ENCODE peak calls at places on chromosomes 4 and X, in ten cellular contexts. One of them, this sample, is unnamed.
A peak's percentile ranks its signal among the peaks of the same experiment; 100 is the strongest.

GRCh38 chrX:119398974-119399771 is at the start of gene SLC25A43:
- DNase-seq in uterus: peak; percentile 28
- DNase-seq in gastrocnemius medialis: peak; percentile 12
- DNase-seq in esophagus squamous epithelium: no peak
- DNase-seq in ovary: peak; percentile 47
- DNase-seq in spleen: peak; percentile 87
- DNase-seq in body of pancreas: peak; percentile 23
- DNase-seq in upper lobe of left lung: peak; percentile 33
- DNase-seq in heart left ventricle: peak; percentile 18
- DNase-seq in tibial nerve: no peak
- DNase-seq in this sample: no peak

GRCh38 chrX:46554942-46555341 is 9.7 kb upstream of the ZNF674 start:
- DNase-seq in uterus: no peak
- DNase-seq in gastrocnemius medialis: no peak
- DNase-seq in esophagus squamous epithelium: no peak
- DNase-seq in ovary: no peak
- DNase-seq in spleen: no peak
- DNase-seq in body of pancreas: no peak
- DNase-seq in upper lobe of left lung: no peak
- DNase-seq in heart left ventricle: no peak
- DNase-seq in tibial nerve: no peak
- DNase-seq in this sample: no peak

GRCh38 chrX:41085105-41085882 is at the start of gene USP9X:
- DNase-seq in uterus: peak; percentile 95
- DNase-seq in gastrocnemius medialis: peak; percentile 89
- DNase-seq in esophagus squamous epithelium: peak; percentile 51
- DNase-seq in ovary: peak; percentile 95
- DNase-seq in spleen: peak; percentile 98
- DNase-seq in body of pancreas: peak; percentile 87
- DNase-seq in upper lobe of left lung: peak; percentile 89
- DNase-seq in heart left ventricle: peak; percentile 91
- DNase-seq in tibial nerve: peak; percentile 75
- DNase-seq in this sample: peak; percentile 94

GRCh38 chr4:87375719-87376291 is 15.2 kb downstream of the HSD17B11 start:
- DNase-seq in uterus: peak; percentile 55
- DNase-seq in gastrocnemius medialis: peak; percentile 19
- DNase-seq in esophagus squamous epithelium: no peak
- DNase-seq in ovary: peak; percentile 55
- DNase-seq in spleen: no peak
- DNase-seq in body of pancreas: peak; percentile 46
- DNase-seq in upper lobe of left lung: peak; percentile 48
- DNase-seq in heart left ventricle: no peak
- DNase-seq in tibial nerve: peak; percentile 77
- DNase-seq in this sample: no peak

GRCh38 chrX:39755152-39756032 is 342.4 kb downstream of the BCOR start:
- DNase-seq in uterus: peak; percentile 91
- DNase-seq in gastrocnemius medialis: peak; percentile 78
- DNase-seq in esophagus squamous epithelium: no peak
- DNase-seq in ovary: peak; percentile 80
- DNase-seq in spleen: no peak
- DNase-seq in body of pancreas: peak; percentile 65
- DNase-seq in upper lobe of left lung: peak; percentile 62
- DNase-seq in heart left ventricle: peak; percentile 70
- DNase-seq in tibial nerve: peak; percentile 62
- DNase-seq in this sample: peak; percentile 92

GRCh38 chr4:77599378-77599777 is 6.2 kb upstream of the CXCL13 start:
- DNase-seq in uterus: no peak
- DNase-seq in gastrocnemius medialis: no peak
- DNase-seq in esophagus squamous epithelium: no peak
- DNase-seq in ovary: no peak
- DNase-seq in spleen: no peak
- DNase-seq in body of pancreas: peak; percentile 45
- DNase-seq in upper lobe of left lung: no peak
- DNase-seq in heart left ventricle: no peak
- DNase-seq in tibial nerve: no peak
- DNase-seq in this sample: no peak

GRCh38 chr4:117941611-117942010 is 92.7 kb upstream of the NDST3 start:
- DNase-seq in uterus: no peak
- DNase-seq in gastrocnemius medialis: no peak
- DNase-seq in esophagus squamous epithelium: no peak
- DNase-seq in ovary: no peak
- DNase-seq in spleen: no peak
- DNase-seq in body of pancreas: no peak
- DNase-seq in upper lobe of left lung: no peak
- DNase-seq in heart left ventricle: no peak
- DNase-seq in tibial nerve: no peak
- DNase-seq in this sample: no peak

GRCh38 chr4:65559270-65559669 is 111.0 kb downstream of the EPHA5 start:
- DNase-seq in uterus: no peak
- DNase-seq in gastrocnemius medialis: no peak
- DNase-seq in esophagus squamous epithelium: no peak
- DNase-seq in ovary: no peak
- DNase-seq in spleen: no peak
- DNase-seq in body of pancreas: no peak
- DNase-seq in upper lobe of left lung: no peak
- DNase-seq in heart left ventricle: no peak
- DNase-seq in tibial nerve: no peak
- DNase-seq in this sample: no peak

GRCh38 chr4:2516635-2517034 is 19.8 kb upstream of the FAM193A start:
- DNase-seq in uterus: no peak
- DNase-seq in gastrocnemius medialis: no peak
- DNase-seq in esophagus squamous epithelium: no peak
- DNase-seq in ovary: no peak
- DNase-seq in spleen: no peak
- DNase-seq in body of pancreas: no peak
- DNase-seq in upper lobe of left lung: no peak
- DNase-seq in heart left ventricle: no peak
- DNase-seq in tibial nerve: no peak
- DNase-seq in this sample: no peak

GRCh38 chrX:16712825-16713155 is 321 bp upstream of the CTPS2 start:
- DNase-seq in uterus: peak; percentile 31
- DNase-seq in gastrocnemius medialis: no peak
- DNase-seq in esophagus squamous epithelium: no peak
- DNase-seq in ovary: no peak
- DNase-seq in spleen: no peak
- DNase-seq in body of pancreas: no peak
- DNase-seq in upper lobe of left lung: no peak
- DNase-seq in heart left ventricle: no peak
- DNase-seq in tibial nerve: no peak
- DNase-seq in this sample: no peak

GRCh38 chrX:16708016-16708415 is 4.5 kb downstream of the CTPS2 start:
- DNase-seq in uterus: no peak
- DNase-seq in gastrocnemius medialis: no peak
- DNase-seq in esophagus squamous epithelium: no peak
- DNase-seq in ovary: no peak
- DNase-seq in spleen: no peak
- DNase-seq in body of pancreas: no peak
- DNase-seq in upper lobe of left lung: no peak
- DNase-seq in heart left ventricle: no peak
- DNase-seq in tibial nerve: no peak
- DNase-seq in this sample: no peak

GRCh38 chrX:16714504-16714903 is 2.0 kb upstream of the CTPS2 start:
- DNase-seq in uterus: no peak
- DNase-seq in gastrocnemius medialis: no peak
- DNase-seq in esophagus squamous epithelium: no peak
- DNase-seq in ovary: no peak
- DNase-seq in spleen: no peak
- DNase-seq in body of pancreas: no peak
- DNase-seq in upper lobe of left lung: no peak
- DNase-seq in heart left ventricle: no peak
- DNase-seq in tibial nerve: no peak
- DNase-seq in this sample: no peak

GRCh38 chrX:16711219-16712115 is 1.0 kb downstream of the CTPS2 start:
- DNase-seq in uterus: no peak
- DNase-seq in gastrocnemius medialis: no peak
- DNase-seq in esophagus squamous epithelium: no peak
- DNase-seq in ovary: no peak
- DNase-seq in spleen: no peak
- DNase-seq in body of pancreas: no peak
- DNase-seq in upper lobe of left lung: no peak
- DNase-seq in heart left ventricle: peak; percentile 5
- DNase-seq in tibial nerve: no peak
- DNase-seq in this sample: no peak

DNA sequence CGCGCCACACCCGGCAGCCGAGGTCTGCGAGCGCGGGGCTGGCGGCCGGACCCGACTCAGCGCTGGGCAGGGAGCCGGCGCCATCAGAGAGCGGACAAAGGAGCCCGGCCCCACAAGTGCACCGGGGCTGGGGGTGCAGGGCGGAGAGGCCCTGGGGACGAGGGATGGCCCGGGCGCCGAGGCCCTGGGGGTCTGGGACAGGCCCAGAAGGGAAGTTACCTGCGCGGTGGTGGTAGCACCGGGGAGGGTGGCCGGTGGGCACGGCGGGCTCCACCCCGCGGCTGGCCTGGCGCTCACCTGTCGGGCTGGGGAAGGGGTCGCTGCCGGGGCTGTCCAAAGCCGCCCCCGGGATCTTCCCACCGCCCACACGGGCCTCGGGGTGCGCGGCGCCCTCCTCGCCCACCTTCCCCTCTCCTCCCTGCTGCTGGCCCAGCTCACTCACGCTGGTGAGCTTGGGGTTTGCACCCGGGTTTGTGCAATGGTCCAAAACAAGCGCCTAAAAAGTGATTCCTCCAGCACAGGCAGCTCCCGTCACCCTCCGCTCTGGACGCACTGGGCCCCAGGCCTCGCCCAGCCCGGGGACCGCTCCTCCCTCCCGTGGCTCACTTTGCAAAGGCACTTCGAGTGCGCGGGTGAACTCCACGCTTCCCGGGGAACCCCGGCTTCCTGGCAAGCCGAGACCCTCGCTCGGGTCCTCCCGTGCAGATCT is at the start of gene CTPS2:
- DNase-seq in uterus: peak; percentile 52
- DNase-seq in gastrocnemius medialis: peak; percentile 45
- DNase-seq in esophagus squamous epithelium: no peak
- DNase-seq in ovary: peak; percentile 71
- DNase-seq in spleen: peak; percentile 88
- DNase-seq in body of pancreas: peak; percentile 66
- DNase-seq in upper lobe of left lung: peak; percentile 73
- DNase-seq in heart left ventricle: peak; percentile 41
- DNase-seq in tibial nerve: peak; percentile 36
- DNase-seq in this sample: no peak
- TF ChIP-seq POLR2A in uterus: no peak
- TF ChIP-seq POLR2A in gastrocnemius medialis: no peak
- TF ChIP-seq POLR2A in esophagus squamous epithelium: no peak
- TF ChIP-seq POLR2A in ovary: no peak
- TF ChIP-seq POLR2A in spleen: no peak
- TF ChIP-seq POLR2A in body of pancreas: peak; percentile 45
- TF ChIP-seq POLR2A in upper lobe of left lung: no peak
- TF ChIP-seq POLR2A in heart left ventricle: no peak
- TF ChIP-seq POLR2A in tibial nerve: no peak
- TF ChIP-seq POLR2A in this sample: no peak

GRCh38 chr4:48989461-48990203 is 3.6 kb downstream of the CWH43 start:
- DNase-seq in uterus: no peak
- DNase-seq in gastrocnemius medialis: no peak
- DNase-seq in esophagus squamous epithelium: no peak
- DNase-seq in ovary: no peak
- DNase-seq in spleen: no peak
- DNase-seq in body of pancreas: no peak
- DNase-seq in upper lobe of left lung: no peak
- DNase-seq in heart left ventricle: no peak
- DNase-seq in tibial nerve: no peak
- DNase-seq in this sample: peak; percentile 66

GRCh38 chr4:48985976-48986653 is at the start of gene CWH43:
- DNase-seq in uterus: no peak
- DNase-seq in gastrocnemius medialis: no peak
- DNase-seq in esophagus squamous epithelium: no peak
- DNase-seq in ovary: no peak
- DNase-seq in spleen: no peak
- DNase-seq in body of pancreas: no peak
- DNase-seq in upper lobe of left lung: no peak
- DNase-seq in heart left ventricle: no peak
- DNase-seq in tibial nerve: no peak
- DNase-seq in this sample: peak; percentile 82

GRCh38 chr4:48991357-48991756 is 5.3 kb downstream of the CWH43 start:
- DNase-seq in uterus: no peak
- DNase-seq in gastrocnemius medialis: no peak
- DNase-seq in esophagus squamous epithelium: no peak
- DNase-seq in ovary: no peak
- DNase-seq in spleen: no peak
- DNase-seq in body of pancreas: no peak
- DNase-seq in upper lobe of left lung: no peak
- DNase-seq in heart left ventricle: no peak
- DNase-seq in tibial nerve: no peak
- DNase-seq in this sample: peak; percentile 66

GRCh38 chr4:48985602-48985975 is 486 bp upstream of the CWH43 start:
- DNase-seq in uterus: no peak
- DNase-seq in gastrocnemius medialis: no peak
- DNase-seq in esophagus squamous epithelium: no peak
- DNase-seq in ovary: no peak
- DNase-seq in spleen: no peak
- DNase-seq in body of pancreas: no peak
- DNase-seq in upper lobe of left lung: no peak
- DNase-seq in heart left ventricle: no peak
- DNase-seq in tibial nerve: no peak
- DNase-seq in this sample: peak; percentile 50

GRCh38 chr4:48986654-48987164 is 634 bp downstream of the CWH43 start:
- DNase-seq in uterus: no peak
- DNase-seq in gastrocnemius medialis: no peak
- DNase-seq in esophagus squamous epithelium: no peak
- DNase-seq in ovary: no peak
- DNase-seq in spleen: no peak
- DNase-seq in body of pancreas: no peak
- DNase-seq in upper lobe of left lung: no peak
- DNase-seq in heart left ventricle: no peak
- DNase-seq in tibial nerve: no peak
- DNase-seq in this sample: peak; percentile 70
- H3K27me3 ChIP-seq in uterus: no peaks in the 10 kb centered on the region
- H3K27me3 ChIP-seq in gastrocnemius medialis: peaks cover 37% of the 10 kb centered on the region
- H3K27me3 ChIP-seq in esophagus squamous epithelium: no peaks in the 10 kb centered on the region
- H3K27me3 ChIP-seq in ovary: no peaks in the 10 kb centered on the region
- H3K27me3 ChIP-seq in spleen: no peaks in the 10 kb centered on the region
- H3K27me3 ChIP-seq in body of pancreas: no peaks in the 10 kb centered on the region
- H3K27me3 ChIP-seq in upper lobe of left lung: peaks cover 10% of the 10 kb centered on the region
- H3K27me3 ChIP-seq in heart left ventricle: peaks cover 41% of the 10 kb centered on the region
- H3K27me3 ChIP-seq in tibial nerve: no peaks in the 10 kb centered on the region
- H3K27me3 ChIP-seq in this sample: peaks cover 46% of the 10 kb centered on the region

DNA sequence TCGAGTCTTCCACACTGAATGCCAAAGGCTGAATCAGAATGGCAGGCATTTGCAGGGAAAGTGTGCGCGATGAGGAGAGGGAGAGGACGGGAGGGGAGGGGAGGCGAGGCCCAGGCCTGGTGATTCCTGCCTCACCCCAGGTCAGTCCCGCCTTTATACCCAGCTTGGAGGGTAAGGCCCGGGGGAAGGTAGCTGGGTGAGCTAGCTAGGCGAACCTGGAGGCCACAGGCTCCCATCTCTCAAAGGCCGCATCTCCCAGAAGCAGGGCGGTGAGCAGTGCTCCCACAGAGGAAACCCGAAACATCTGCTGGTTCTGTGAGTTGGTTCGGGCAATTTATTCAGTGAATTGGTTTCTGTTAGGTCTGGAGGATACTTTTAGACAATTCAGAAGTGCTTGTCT is 44.2 kb upstream of the CLDN24 start:
- DNase-seq in uterus: no peak
- DNase-seq in gastrocnemius medialis: no peak
- DNase-seq in esophagus squamous epithelium: no peak
- DNase-seq in ovary: no peak
- DNase-seq in spleen: no peak
- DNase-seq in body of pancreas: no peak
- DNase-seq in upper lobe of left lung: no peak
- DNase-seq in heart left ventricle: no peak
- DNase-seq in tibial nerve: no peak
- DNase-seq in this sample: no peak
- TF ChIP-seq POLR2A in uterus: no peak
- TF ChIP-seq POLR2A in gastrocnemius medialis: no peak
- TF ChIP-seq POLR2A in esophagus squamous epithelium: no peak
- TF ChIP-seq POLR2A in ovary: no peak
- TF ChIP-seq POLR2A in spleen: no peak
- TF ChIP-seq POLR2A in body of pancreas: no peak
- TF ChIP-seq POLR2A in upper lobe of left lung: no peak
- TF ChIP-seq POLR2A in heart left ventricle: no peak
- TF ChIP-seq POLR2A in tibial nerve: no peak
- TF ChIP-seq POLR2A in this sample: no peak

GRCh38 chrX:49995021-49995731 is 72.8 kb downstream of the CLCN5 start:
- DNase-seq in uterus: no peak
- DNase-seq in gastrocnemius medialis: no peak
- DNase-seq in esophagus squamous epithelium: no peak
- DNase-seq in ovary: no peak
- DNase-seq in spleen: no peak
- DNase-seq in body of pancreas: no peak
- DNase-seq in upper lobe of left lung: no peak
- DNase-seq in heart left ventricle: no peak
- DNase-seq in tibial nerve: no peak
- DNase-seq in this sample: no peak
- H3K27me3 ChIP-seq in uterus: no peaks in the 10 kb centered on the region
- H3K27me3 ChIP-seq in gastrocnemius medialis: no peaks in the 10 kb centered on the region
- H3K27me3 ChIP-seq in esophagus squamous epithelium: no peaks in the 10 kb centered on the region
- H3K27me3 ChIP-seq in ovary: no peaks in the 10 kb centered on the region
- H3K27me3 ChIP-seq in spleen: no peaks in the 10 kb centered on the region
- H3K27me3 ChIP-seq in body of pancreas: no peaks in the 10 kb centered on the region
- H3K27me3 ChIP-seq in upper lobe of left lung: no peaks in the 10 kb centered on the region
- H3K27me3 ChIP-seq in heart left ventricle: no peaks in the 10 kb centered on the region
- H3K27me3 ChIP-seq in tibial nerve: no peaks in the 10 kb centered on the region
- H3K27me3 ChIP-seq in this sample: no peaks in the 10 kb centered on the region

This sample was measured in esophagus muscularis mucosa.